ENCODE peak calls at places on chromosomes 11 and 22, in four cellular contexts. C is neural progenitor cell, R is SK-N-SH, Z is colonic mucosa. M is an unnamed sample.

GRCh38 chr11:129041611-129042018 is 98.9 kb upstream of the TP53AIP1 start:
- DNase-seq in R (no peak), Z (no peak), C (no peak), M (no peak)

GRCh38 chr11:3996651-3997050 is 97.9 kb upstream of the RRM1 start:
- DNase-seq in R (no peak), Z (no peak), C (no peak), M (no peak)

GRCh38 chr11:124079631-124080318 is 35.5 kb upstream of the VWA5A start:
- DNase-seq in C (no peak), R (no peak), Z (no peak), M (no peak)

GRCh38 chr11:8338138-8338537 is 74.5 kb upstream of the LMO1 start:
- DNase-seq in R (peak; percentile 94), Z (peak; percentile 48), C (peak; percentile 67), M (peak; percentile 73)

GRCh38 chr22:41674941-41675340 is 13.7 kb downstream of the SNU13 start:
- DNase-seq in Z (no peak), R (no peak), C (no peak), M (no peak)

GRCh38 chr11:128523616-128524015 is 63.7 kb downstream of the ETS1 start:
- DNase-seq in C (no peak), R (no peak), Z (no peak), M (no peak)

GRCh38 chr11:129365816-129366215 is 9.8 kb upstream of the BARX2 start:
- DNase-seq in R (no peak), Z (no peak), C (no peak), M (no peak)

GRCh38 chr22:49971232-49972162 is 10.9 kb downstream of the PIM3 start:
- DNase-seq in R (peak; percentile 71), Z (peak; percentile 87), C (peak; percentile 64), M (no peak)

GRCh38 chr11:78000193-78000592 is 5.7 kb upstream of the INTS4 start:
- DNase-seq in C (peak; percentile 66), R (peak; percentile 67), Z (peak; percentile 33), M (peak; percentile 65)

GRCh38 chr22:31124290-31124689 is 1.5 kb downstream of the INPP5J start:
- DNase-seq in R (no peak), C (no peak), Z (no peak), M (no peak)

GRCh38 chr11:30002157-30002556 is 14.7 kb downstream of the KCNA4 start:
- DNase-seq in Z (no peak), R (no peak), C (no peak), M (no peak)

GRCh38 chr11:108632041-108632440 is 32.8 kb upstream of the DDX10 start:
- DNase-seq in R (peak; percentile 24), C (no peak), Z (no peak), M (no peak)

GRCh38 chr22:27153386-27153785 is 496.0 kb downstream of the MIAT start:
- DNase-seq in C (no peak), Z (no peak), R (no peak), M (no peak)

GRCh38 chr11:69244286-69244685 is 49.7 kb upstream of the MYEOV start:
- DNase-seq in Z (peak; percentile 6), R (no peak), C (no peak), M (no peak)

GRCh38 chr11:76770642-76771445 is 12.3 kb upstream of the TSKU start:
- DNase-seq in R (no peak), Z (peak; percentile 63), C (peak; percentile 70), M (no peak)

GRCh38 chr22:40397436-40397835 is 27.0 kb downstream of the SGSM3 start:
- DNase-seq in C (no peak), R (no peak), Z (no peak), M (no peak)

GRCh38 chr22:30860176-30861105 is 108.1 kb downstream of the MORC2 start:
- DNase-seq in R (peak; percentile 32), C (no peak), Z (no peak), M (no peak)

GRCh38 chr11:130002352-130002845 is at the start of gene PRDM10:
- DNase-seq in R (peak; percentile 98), Z (peak; percentile 92), C (peak; percentile 94), M (peak; percentile 94)

DNA sequence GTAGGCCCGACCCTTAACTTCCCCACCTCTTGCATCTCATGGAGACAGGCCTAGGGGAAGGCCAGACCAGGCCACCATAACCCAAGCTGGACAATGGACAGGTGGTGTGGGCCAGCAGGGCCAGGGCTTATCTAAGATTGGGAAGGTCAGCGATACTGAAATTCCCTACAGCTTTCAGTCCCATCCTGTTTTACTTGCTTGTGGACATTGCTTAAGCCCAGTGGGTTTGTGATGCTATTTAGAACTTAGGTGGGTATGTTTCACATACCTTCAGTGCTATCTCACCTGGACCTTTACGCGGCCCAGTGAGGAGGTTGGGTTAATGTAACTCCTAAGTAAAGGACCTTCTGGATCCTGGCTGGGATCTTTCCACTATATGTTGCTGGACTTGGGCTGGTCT is 1.7 kb downstream of the FADS2 start:
- DNase-seq in R (no peak), Z (no peak), C (no peak), M (peak; percentile 32)
- H3K4me3 ChIP-seq in R (peak overlapping the region; percentile 96), Z (no peak overlapping the region), C (peak overlapping the region; percentile 98), M (peak overlapping the region; percentile 70)

DNA sequence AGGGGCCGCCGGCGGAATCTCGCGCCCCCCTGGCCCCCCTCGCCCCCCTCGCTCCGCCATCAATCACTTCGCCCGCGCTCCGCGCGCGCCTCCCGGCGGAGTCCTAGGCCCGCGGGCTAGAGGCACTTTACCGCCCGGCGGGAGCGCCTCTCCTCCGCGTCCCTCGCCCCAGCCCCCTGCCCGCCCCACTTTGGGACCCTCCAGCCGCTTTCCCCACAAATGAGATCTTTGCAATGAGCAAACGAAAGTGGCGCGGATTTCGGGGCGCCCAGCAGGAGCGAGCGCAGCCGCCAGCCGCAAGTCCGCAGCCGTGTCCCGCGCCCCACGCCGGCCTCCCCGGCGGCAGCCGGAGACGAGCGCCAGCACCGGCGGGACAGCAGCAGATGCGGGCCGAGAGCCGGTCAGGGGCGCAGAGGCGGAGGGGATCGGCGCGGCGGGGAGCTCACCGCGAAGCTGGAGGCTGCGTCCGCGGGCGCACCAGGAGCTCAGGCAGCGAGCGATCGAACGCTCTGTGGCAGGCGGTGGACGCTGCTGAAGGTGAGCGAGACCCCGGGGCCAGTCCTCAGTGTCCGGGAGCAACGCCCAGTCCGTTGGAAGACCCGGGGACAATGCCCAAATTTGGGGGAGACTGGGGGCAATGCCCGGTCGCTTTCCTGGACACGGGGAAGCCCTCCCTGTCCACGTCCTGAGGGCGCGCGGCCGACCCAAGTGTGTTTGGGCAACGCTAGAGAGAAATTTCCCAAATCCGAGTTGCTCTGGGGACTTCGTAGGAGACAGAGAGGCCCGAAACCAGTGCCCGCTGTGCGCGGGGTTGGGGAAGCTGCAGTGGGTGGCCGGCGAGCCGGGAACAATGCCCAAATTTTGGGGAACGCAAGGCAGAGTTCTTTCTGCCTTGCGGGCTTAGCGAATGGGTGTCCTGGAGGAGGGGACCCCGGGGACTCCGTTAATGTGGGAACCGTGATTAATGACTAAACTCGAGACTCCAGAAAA is 1.5 kb upstream of the IGF2 start:
- DNase-seq in Z (no peak), R (no peak), C (peak; percentile 71), M (no peak)
- TF ChIP-seq CTCF in Z (no peak), R (no peak), C (peak; percentile 9), M (no peak)

GRCh38 chr11:13964771-13965074 is 2.2 kb downstream of the SPON1 start:
- DNase-seq in C (no peak), Z (no peak), R (no peak), M (no peak)

GRCh38 chr11:13962562-13963168 is at the start of gene SPON1:
- DNase-seq in R (peak; percentile 78), C (peak; percentile 93), Z (peak; percentile 65), M (peak; percentile 66)

GRCh38 chr11:13963949-13964770 is 1.6 kb downstream of the SPON1 start:
- DNase-seq in Z (peak; percentile 76), C (peak; percentile 75), R (peak; percentile 39), M (no peak)

GRCh38 chr11:13963169-13963948 is 836 bp downstream of the SPON1 start:
- DNase-seq in C (peak; percentile 66), R (peak; percentile 58), Z (peak; percentile 64), M (peak; percentile 18)

DNA sequence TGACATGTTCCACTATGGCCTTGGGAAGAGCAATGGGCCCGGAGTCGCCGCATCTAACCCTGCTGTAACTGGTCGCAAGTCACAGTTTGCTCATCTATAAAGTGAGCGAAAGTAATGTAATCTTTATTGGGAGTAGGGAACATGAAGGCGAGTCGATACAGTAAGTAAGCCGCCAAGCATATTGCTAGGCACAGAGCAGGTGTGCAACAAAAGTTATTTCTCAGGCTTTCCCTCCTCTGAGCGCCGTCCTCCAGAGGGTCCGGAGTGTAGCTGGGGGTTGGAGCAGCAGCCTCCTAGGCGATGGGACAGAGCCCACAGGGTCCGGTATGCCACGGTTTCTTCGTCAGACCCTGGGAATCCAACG is 343 bp upstream of the SPON1 start:
- DNase-seq in R (no peak), C (no peak), Z (no peak), M (no peak)
- H3K4me3 ChIP-seq in R (peak overlapping the region; percentile 29), C (peak overlapping the region; percentile 56), Z (peak overlapping the region; percentile 56), M (peak overlapping the region; percentile 37)

GRCh38 chr22:28883917-28884753 is 763 bp downstream of the ZNRF3 start:
- DNase-seq in R (peak; percentile 74), C (peak; percentile 74), Z (peak; percentile 51), M (peak; percentile 28)
- TF ChIP-seq CTCF in R (no peak), C (peak; percentile 28), Z (no peak), M (no peak)

DNA sequence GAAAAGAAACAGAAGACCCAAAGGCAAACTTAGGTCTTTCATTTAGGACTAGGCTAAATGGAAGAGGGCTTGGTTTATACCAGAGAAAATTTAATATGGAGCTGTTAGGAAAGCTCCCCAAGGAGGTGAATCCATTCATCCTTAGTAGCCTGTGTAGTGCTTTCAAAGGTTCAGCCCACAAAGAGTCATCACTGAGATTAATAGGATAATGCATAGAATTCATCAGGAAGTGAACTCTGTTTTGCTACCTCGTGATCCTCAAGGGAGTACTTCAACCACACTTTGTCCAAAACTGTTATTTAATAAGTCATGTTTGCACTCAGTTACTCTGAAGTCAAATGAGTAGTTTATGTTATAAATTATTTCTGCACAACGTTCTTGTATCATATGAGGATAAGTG is 43.3 kb upstream of the MMP7 start:
- DNase-seq in C (no peak), Z (no peak), R (no peak), M (no peak)
- H3K4me3 ChIP-seq in C (no peak overlapping the region), Z (no peak overlapping the region), R (no peak overlapping the region), M (no peak overlapping the region)

GRCh38 chr11:17762309-17762974 is 27.9 kb downstream of the KCNC1 start:
- DNase-seq in R (no peak), Z (no peak), C (no peak), M (no peak)
- TF ChIP-seq CTCF in R (no peak), Z (no peak), C (no peak), M (peak; percentile 15)

GRCh38 chr11:43576834-43577521 is 103.6 kb upstream of the HSD17B12 start:
- DNase-seq in C (peak; percentile 93), R (peak; percentile 71), Z (peak; percentile 57), M (peak; percentile 42)
- H3K4me3 ChIP-seq in C (peak overlapping the region; percentile 3), R (peak overlapping the region; percentile 41), Z (no peak overlapping the region), M (peak overlapping the region; percentile 59)

DNA sequence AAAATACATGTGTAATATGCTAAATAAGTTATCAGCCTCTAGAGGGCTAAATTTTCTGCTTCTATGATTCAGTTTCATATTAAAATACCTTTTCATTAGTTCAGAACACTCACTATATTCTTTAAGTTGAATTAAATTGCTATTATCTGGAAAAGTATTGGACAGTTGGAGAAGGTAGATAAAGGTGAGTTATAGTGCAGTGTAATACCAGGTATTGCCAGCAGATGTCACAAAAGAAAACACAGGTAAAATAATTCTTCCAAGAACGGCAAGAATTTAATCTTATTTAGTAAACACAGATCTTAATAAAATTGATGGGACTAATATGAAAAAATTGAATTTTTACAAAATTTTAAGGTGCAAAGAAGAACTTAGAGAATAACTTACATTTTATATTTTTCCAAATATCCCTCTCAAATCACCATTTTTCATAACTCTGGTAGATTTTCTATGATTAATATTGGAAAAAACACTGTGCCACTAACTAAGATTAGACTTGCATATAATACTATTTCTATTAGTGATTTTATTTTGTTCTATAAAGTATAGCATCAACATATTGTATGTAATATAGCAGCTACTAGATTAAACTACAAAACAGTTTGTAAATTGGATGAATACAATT is 1.7 kb upstream of the LRRC4C start:
- DNase-seq in R (no peak), Z (no peak), C (peak; percentile 26), M (no peak)
- TF ChIP-seq CTCF in R (peak; percentile 72), Z (peak; percentile 78), C (peak; percentile 75), M (peak; percentile 31)

M was measured in WERI-Rb-1.